ENCODE peak calls at places on chromosomes 3 and 15, in nine cellular contexts. L is mucosa of descending colon, C is cardiac muscle cell, M is SK-N-SH, P is esophagus squamous epithelium, O is A549, T is ovary, F is lower lobe of right lung, N is uterus. J is an unnamed sample.
A peak's percentile ranks its signal among the peaks of the same experiment; 100 is the strongest.

GRCh38 chr3:72629191-72629611 is 219.0 kb downstream of the SHQ1 start:
- DNase-seq in C (peak; percentile 13), N (no peak), P (no peak), O (no peak), T (no peak), M (no peak), F (no peak), L (no peak), J (no peak)

GRCh38 chr3:169310190-169310918 is 353.2 kb downstream of the MECOM start:
- DNase-seq in N (no peak), O (no peak), P (no peak), L (no peak), C (no peak), F (no peak), T (no peak), M (no peak), J (no peak)

GRCh38 chr3:194485876-194486539 is 794 bp downstream of the ATP13A3 start:
- DNase-seq in P (no peak), N (peak; percentile 40), F (peak; percentile 66), C (peak; percentile 57), T (peak; percentile 51), M (no peak), O (no peak), L (peak; percentile 49), J (peak; percentile 33)

GRCh38 chr3:137714551-137714950 is 49.6 kb upstream of the SOX14 start:
- DNase-seq in N (no peak), P (no peak), T (no peak), F (no peak), M (no peak), L (no peak), O (no peak), C (no peak), J (no peak)

GRCh38 chr3:172658344-172659245 is 52.3 kb downstream of the NCEH1 start:
- DNase-seq in O (peak; percentile 92), P (no peak), M (no peak), F (no peak), N (no peak), C (peak; percentile 99), T (no peak), L (no peak), J (no peak)

GRCh38 chr3:155462672-155463071 is 169.2 kb upstream of the STRIT1 start:
- DNase-seq in T (no peak), L (no peak), O (no peak), P (no peak), N (no peak), C (no peak), F (no peak), M (no peak), J (no peak)

GRCh38 chr3:40875581-40875980 is 323.7 kb upstream of the CTNNB1 start:
- DNase-seq in P (no peak), C (no peak), L (no peak), O (no peak), F (no peak), N (no peak), M (no peak), T (no peak), J (no peak)

GRCh38 chr3:49351521-49352011 is 6.6 kb downstream of the GPX1 start:
- DNase-seq in P (no peak), M (no peak), N (no peak), F (no peak), T (no peak), C (peak; percentile 73), L (no peak), O (peak; percentile 67), J (no peak)

GRCh38 chr15:85618956-85619491 is 175.7 kb downstream of the KLHL25 start:
- DNase-seq in O (peak; percentile 63), P (no peak), L (peak; percentile 42), M (no peak), T (peak; percentile 90), F (no peak), N (peak; percentile 92), C (peak; percentile 98), J (peak; percentile 21)

GRCh38 chr3:2657408-2657807 is 452.8 kb downstream of the IL5RA start:
- DNase-seq in C (peak; percentile 47), M (no peak), T (no peak), O (no peak), L (no peak), N (no peak), F (no peak), P (no peak), J (no peak)

GRCh38 chr3:159726231-159726964 is 262.2 kb upstream of the IL12A start:
- DNase-seq in M (no peak), C (no peak), P (no peak), F (no peak), O (no peak), L (no peak), T (no peak), N (no peak), J (no peak)

GRCh38 chr3:138638641-138639040 is 30.1 kb downstream of the FAIM start:
- DNase-seq in N (no peak), O (no peak), C (no peak), T (no peak), F (no peak), P (no peak), L (no peak), M (no peak), J (no peak)

GRCh38 chr15:39581501-39582285 is 814 bp downstream of the THBS1 start:
- DNase-seq in N (peak; percentile 70), L (peak; percentile 83), C (peak; percentile 67), O (peak; percentile 69), M (peak; percentile 52), T (peak; percentile 68), P (no peak), F (peak; percentile 76), J (peak; percentile 78)

GRCh38 chr3:48151058-48151806 is 37.0 kb downstream of the CDC25A start:
- DNase-seq in T (peak; percentile 76), P (peak; percentile 8), M (peak; percentile 84), F (peak; percentile 77), N (peak; percentile 54), C (peak; percentile 89), L (peak; percentile 80), O (peak; percentile 80), J (peak; percentile 85)

GRCh38 chr3:48928679-48929078 is 10.0 kb downstream of the ARIH2 start:
- DNase-seq in M (no peak), F (no peak), P (no peak), O (no peak), L (no peak), N (no peak), T (no peak), C (peak; percentile 33), J (no peak)

GRCh38 chr3:10352146-10352911 is 31.4 kb upstream of the SEC13 start:
- DNase-seq in T (no peak), O (peak; percentile 62), L (no peak), M (no peak), F (peak; percentile 12), P (no peak), N (no peak), C (peak; percentile 60), J (no peak)

GRCh38 chr3:41592753-41593152 is 369.1 kb downstream of the ULK4 start:
- DNase-seq in O (no peak), F (no peak), M (no peak), N (no peak), L (no peak), C (no peak), T (no peak), P (no peak), J (no peak)

GRCh38 chr15:90986790-90987507 is 7.4 kb downstream of the PRC1 start:
- DNase-seq in N (no peak), F (no peak), L (no peak), O (no peak), P (no peak), C (no peak), M (no peak), T (no peak), J (no peak)
- H3K4me1 ChIP-seq in N (no peaks in the 10 kb centered on the region), F (no peaks in the 10 kb centered on the region), L (no peaks in the 10 kb centered on the region), O (peaks cover 20% of the 10 kb centered on the region), P (peaks cover 5% of the 10 kb centered on the region), C (peaks cover 15% of the 10 kb centered on the region), M (peaks cover 6% of the 10 kb centered on the region), T (no peaks in the 10 kb centered on the region), J (no peaks in the 10 kb centered on the region)

DNA sequence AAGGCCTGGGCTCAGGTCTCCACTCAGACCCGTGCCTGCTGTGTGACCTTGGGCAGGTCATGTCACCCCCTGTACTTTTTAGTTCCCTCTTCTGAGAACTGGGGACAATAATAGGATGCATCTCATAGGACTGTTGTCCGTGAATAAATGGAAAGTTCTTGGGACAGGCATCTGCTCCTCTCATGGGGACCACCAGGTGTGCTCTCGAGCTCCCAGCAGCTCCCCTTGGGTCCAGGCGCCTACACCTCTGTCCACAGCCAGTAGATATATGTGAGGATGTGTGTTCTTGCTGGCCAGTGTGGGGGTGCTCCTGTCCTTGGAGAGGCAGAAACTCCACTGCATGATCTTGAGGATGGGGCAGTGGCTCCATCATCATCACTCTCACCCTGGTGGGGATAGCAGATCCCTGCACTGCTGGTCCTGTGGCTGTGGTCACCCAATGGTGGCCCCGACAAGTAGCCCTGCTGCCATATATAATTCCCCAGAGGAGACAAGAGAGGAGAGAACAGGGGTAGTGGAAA is 257.6 kb upstream of the TLE3 start:
- DNase-seq in F (no peak), L (no peak), C (no peak), N (no peak), T (no peak), M (peak; percentile 4), O (peak; percentile 31), P (no peak), J (no peak)
- TF ChIP-seq CTCF in F (no peak), L (no peak), C (peak; percentile 24), N (no peak), T (no peak), M (peak; percentile 30), O (no peak), P (no peak), J (no peak)

GRCh38 chr3:152380048-152380447 is 111.3 kb downstream of the MBNL1 start:
- DNase-seq in M (no peak), O (no peak), P (no peak), C (peak; percentile 24), L (no peak), T (no peak), F (no peak), N (no peak), J (no peak)
- H3K4me1 ChIP-seq in M (peaks cover 62% of the 10 kb centered on the region), O (peaks cover 70% of the 10 kb centered on the region), P (peaks cover 38% of the 10 kb centered on the region), C (peaks cover 8% of the 10 kb centered on the region), L (peaks cover 17% of the 10 kb centered on the region), T (peaks cover 4% of the 10 kb centered on the region), F (peaks cover 79% of the 10 kb centered on the region), N (no peaks in the 10 kb centered on the region), J (peaks cover 7% of the 10 kb centered on the region)

GRCh38 chr3:123444023-123444422 is 4.9 kb downstream of the ADCY5 start:
- DNase-seq in N (no peak), T (no peak), O (no peak), M (no peak), F (no peak), C (peak; percentile 20), L (no peak), P (no peak), J (no peak)

GRCh38 chr3:123446210-123446609 is 2.7 kb downstream of the ADCY5 start:
- DNase-seq in F (no peak), O (no peak), N (no peak), M (no peak), C (no peak), P (no peak), L (no peak), T (no peak), J (no peak)

GRCh38 chr3:123442908-123443307 is 6.0 kb downstream of the ADCY5 start:
- DNase-seq in F (no peak), L (no peak), N (no peak), M (no peak), O (no peak), P (no peak), T (no peak), C (no peak), J (no peak)

GRCh38 chr3:123445702-123446101 is 3.2 kb downstream of the ADCY5 start:
- DNase-seq in F (no peak), P (no peak), N (no peak), L (no peak), O (no peak), M (no peak), T (no peak), C (no peak), J (no peak)

GRCh38 chr3:123444744-123445143 is 4.1 kb downstream of the ADCY5 start:
- DNase-seq in P (no peak), L (no peak), C (no peak), T (no peak), F (no peak), O (no peak), M (no peak), N (no peak), J (no peak)
- TF ChIP-seq CTCF in P (no peak), L (no peak), C (no peak), T (no peak), F (no peak), O (no peak), M (no peak), N (no peak), J (no peak)

J was measured in pancreas.